ENCODE peak calls at places on chromosomes 11 and 22, in eight cellular contexts. M is Calu3; C is ACHN; W is activated naive CD8-positive, alpha-beta T cell treated with anti-CD3 and anti-CD28 coated beads, Interleukin-2, amount 50 U/mL, for 16 hours; V is sigmoid colon; D is transverse colon; B is fibroblast of mammary gland; R is effector memory CD4-positive, alpha-beta T cell. S is an unnamed sample.

GRCh38 chr22:45877036-45877380 is 100.0 kb downstream of the WNT7B start:
- DNase-seq in M (no peak), C (no peak), W (no peak), V (no peak), D (no peak), B (no peak), R (no peak), S (no peak)

GRCh38 chr11:117182551-117182935 is 4.0 kb downstream of the SIDT2 start:
- DNase-seq in M (no peak), C (no peak), W (no peak), V (peak), D (no peak), B (no peak), R (no peak), S (no peak)

GRCh38 chr22:23060612-23061400 is 9.5 kb upstream of the GNAZ start:
- DNase-seq in M (no peak), C (no peak), W (no peak), V (no peak), D (no peak), B (no peak), R (no peak), S (peak)

GRCh38 chr11:46857666-46858065 is 11.6 kb upstream of the CKAP5 start:
- DNase-seq in M (no peak), C (no peak), W (no peak), V (no peak), D (no peak), B (no peak), R (no peak), S (no peak)

GRCh38 chr22:40603088-40603605 is 33.4 kb downstream of the MRTFA start:
- DNase-seq in M (no peak), C (no peak), W (no peak), V (no peak), D (no peak), B (peak), R (no peak), S (no peak)

GRCh38 chr11:115657586-115657985 is 153.4 kb upstream of the CADM1 start:
- DNase-seq in M (no peak), C (no peak), W (no peak), V (no peak), D (no peak), B (no peak), R (no peak), S (no peak)

GRCh38 chr11:24935059-24935458 is 438.2 kb downstream of the LUZP2 start:
- DNase-seq in M (no peak), C (no peak), W (no peak), V (no peak), D (no peak), B (no peak), R (no peak), S (no peak)

GRCh38 chr11:17775507-17776212 is 41.1 kb downstream of the KCNC1 start:
- DNase-seq in M (no peak), C (no peak), W (no peak), V (peak), D (no peak), B (no peak), R (no peak), S (no peak)

GRCh38 chr11:116033931-116034553 is 529.8 kb upstream of the CADM1 start:
- DNase-seq in M (no peak), C (no peak), W (no peak), V (no peak), D (no peak), B (no peak), R (no peak), S (no peak)

GRCh38 chr11:35418847-35419712 is at the start of gene SLC1A2:
- DNase-seq in M (peak), C (peak), W (no peak), V (no peak), D (no peak), B (peak), R (no peak), S (no peak)

GRCh38 chr11:1177020-1177770 is 19.4 kb downstream of the MUC5AC start:
- DNase-seq in M (no peak), C (no peak), W (no peak), V (no peak), D (no peak), B (no peak), R (no peak), S (no peak)

GRCh38 chr22:44738347-44738715 is 14.0 kb upstream of the ARHGAP8 start:
- DNase-seq in M (peak), C (no peak), W (no peak), V (no peak), D (peak), B (no peak), R (no peak), S (no peak)

GRCh38 chr11:2088746-2089535 is 50.2 kb downstream of the IGF2 start:
- DNase-seq in M (no peak), C (no peak), W (no peak), V (peak), D (no peak), B (no peak), R (no peak), S (peak)

GRCh38 chr11:8863838-8864237 is 47.2 kb upstream of the AKIP1 start:
- DNase-seq in M (no peak), C (no peak), W (no peak), V (no peak), D (no peak), B (peak), R (no peak), S (no peak)

GRCh38 chr11:35242412-35242811 is 103.4 kb downstream of the CD44 start:
- DNase-seq in M (no peak), C (no peak), W (no peak), V (no peak), D (no peak), B (no peak), R (no peak), S (no peak)

GRCh38 chr22:50310209-50310722 is 2.8 kb upstream of the PLXNB2 start:
- DNase-seq in M (no peak), C (no peak), W (no peak), V (no peak), D (no peak), B (no peak), R (no peak), S (no peak)

GRCh38 chr11:64176751-64177150 is 9.2 kb upstream of the STIP1 start:
- DNase-seq in M (no peak), C (no peak), W (no peak), V (no peak), D (no peak), B (no peak), R (no peak), S (no peak)

GRCh38 chr11:6476571-6476970 is 2.8 kb upstream of the TRIM3 start:
- DNase-seq in M (no peak), C (no peak), W (no peak), V (no peak), D (no peak), B (no peak), R (no peak), S (no peak)

GRCh38 chr22:37404126-37404525 is 23.2 kb downstream of the ELFN2 start:
- DNase-seq in M (no peak), C (no peak), W (no peak), V (no peak), D (no peak), B (no peak), R (no peak), S (no peak)

GRCh38 chr11:133833101-133833898 is 12.0 kb downstream of the SPATA19 start:
- DNase-seq in M (no peak), C (no peak), W (no peak), V (no peak), D (no peak), B (no peak), R (no peak), S (no peak)

GRCh38 chr22:38758276-38758945 is 2.6 kb upstream of the SUN2 start:
- DNase-seq in M (no peak), C (no peak), W (peak), V (no peak), D (no peak), B (no peak), R (no peak), S (no peak)

GRCh38 chr22:41478891-41479521 is 10.1 kb downstream of the ACO2 start:
- DNase-seq in M (no peak), C (no peak), W (no peak), V (peak), D (no peak), B (peak), R (no peak), S (no peak)

GRCh38 chr11:114065094-114065493 is 5.6 kb downstream of the ZBTB16 start:
- DNase-seq in M (no peak), C (no peak), W (no peak), V (peak), D (no peak), B (no peak), R (no peak), S (no peak)

GRCh38 chr11:2652857-2653643 is 46.7 kb downstream of the KCNQ1OT1 start:
- DNase-seq in M (no peak), C (no peak), W (no peak), V (no peak), D (no peak), B (no peak), R (no peak), S (no peak)

GRCh38 chr22:38442967-38443674 is 11.9 kb downstream of the KCNJ4 start:
- DNase-seq in M (no peak), C (peak), W (no peak), V (no peak), D (no peak), B (no peak), R (no peak), S (no peak)

GRCh38 chr11:94519478-94520084 is 7.3 kb downstream of the C11orf97 start:
- DNase-seq in M (no peak), C (peak), W (no peak), V (no peak), D (no peak), B (peak), R (no peak), S (no peak)

S was measured in RWPE2.